ENCODE peak calls at places on chromosomes 16 and 17, in five cellular contexts. I, F, K, B and N are unnamed samples.

GRCh38 chr16:58471209-58471975 is 28.6 kb upstream of the NDRG4 start:
- DNase-seq in K (no peak), B (no peak), I (no peak), F (no peak), N (no peak)

GRCh38 chr17:80999224-81000088 is 7.8 kb downstream of the CHMP6 start:
- DNase-seq in B (no peak), K (no peak), F (no peak), I (no peak), N (no peak)

GRCh38 chr17:76271669-76272540 is 6.8 kb downstream of the UBALD2 start:
- DNase-seq in K (no peak), B (no peak), F (peak), I (no peak), N (no peak)

GRCh38 chr16:56238188-56238587 is 46.9 kb downstream of the GNAO1 start:
- DNase-seq in I (no peak), B (peak), K (no peak), F (no peak), N (no peak)

GRCh38 chr16:46768809-46769208 is 20.7 kb upstream of the MYLK3 start:
- DNase-seq in K (no peak), F (no peak), B (no peak), I (no peak), N (no peak)

GRCh38 chr17:3795758-3796102 is 5.3 kb downstream of the ITGAE start:
- DNase-seq in B (no peak), F (no peak), I (no peak), K (no peak), N (no peak)

GRCh38 chr16:28042856-28043255 is 20.7 kb downstream of the GSG1L start:
- DNase-seq in K (no peak), F (no peak), I (peak), B (no peak), N (peak)

GRCh38 chr16:67445913-67446907 is 15.3 kb downstream of the HSD11B2 start:
- DNase-seq in B (no peak), I (no peak), K (no peak), F (no peak), N (peak)

GRCh38 chr17:75795820-75796607 is 11.4 kb downstream of the UNK start:
- DNase-seq in I (no peak), B (no peak), K (no peak), F (no peak), N (no peak)

GRCh38 chr17:43543771-43544575 is 2.2 kb downstream of the ETV4 start:
- DNase-seq in K (no peak), B (no peak), I (no peak), F (no peak), N (no peak)

GRCh38 chr17:49633762-49634486 is 44.0 kb downstream of the SPOP start:
- DNase-seq in F (no peak), I (peak), K (no peak), B (no peak), N (no peak)

GRCh38 chr17:49630113-49630900 is 47.6 kb downstream of the SPOP start:
- DNase-seq in K (no peak), F (no peak), B (no peak), I (no peak), N (no peak)

GRCh38 chr17:49633250-49633649 is 44.6 kb downstream of the SPOP start:
- DNase-seq in F (no peak), I (no peak), K (no peak), B (no peak), N (no peak)

GRCh38 chr17:49631496-49631895 is 46.4 kb downstream of the SPOP start:
- DNase-seq in K (no peak), F (no peak), I (peak), B (no peak), N (no peak)

DNA sequence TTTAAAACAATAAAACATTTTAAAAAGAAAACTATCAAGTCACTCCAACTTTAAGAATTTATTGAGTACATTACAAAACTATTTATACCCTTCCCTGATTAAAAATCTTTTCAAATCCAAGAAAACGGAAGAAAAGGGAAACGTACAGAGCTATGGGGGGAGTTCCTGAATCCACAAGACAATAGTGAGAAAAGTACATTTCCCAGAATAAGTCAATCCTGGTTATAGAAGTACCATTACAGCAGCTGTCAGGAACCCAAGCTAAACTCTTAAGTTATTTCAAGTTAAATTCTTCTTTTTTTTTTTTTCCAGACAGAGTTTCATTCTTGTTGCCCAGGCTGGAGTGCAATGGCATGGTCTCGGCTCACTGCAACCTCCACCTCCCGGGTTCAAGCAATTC is 45.7 kb downstream of the SPOP start:
- DNase-seq in K (no peak), B (no peak), I (no peak), F (no peak), N (no peak)
- H3K4me3 ChIP-seq in K (no peak), B (peak), I (no peak), F (no peak), N (no peak)

DNA sequence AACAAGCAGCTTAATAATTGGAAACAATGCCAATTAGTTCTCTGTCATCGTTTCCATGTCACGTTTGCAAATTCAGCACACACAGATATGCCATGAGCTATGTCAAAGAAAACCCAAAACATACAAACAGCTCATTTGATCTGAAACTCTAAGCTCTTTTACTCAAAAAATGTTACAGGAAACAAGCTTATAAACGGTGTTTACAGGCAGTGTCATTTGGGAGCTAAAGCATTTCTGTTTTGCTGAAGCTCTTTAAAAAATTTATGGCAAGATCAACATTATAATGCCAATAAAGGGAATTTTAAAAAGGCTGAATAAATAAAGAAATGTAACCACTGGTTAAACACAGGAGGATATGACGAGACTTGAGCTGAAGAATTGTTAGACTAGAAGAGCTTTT is 94.0 kb upstream of the HS3ST2 start:
- DNase-seq in F (no peak), K (no peak), B (no peak), I (no peak), N (no peak)
- TF ChIP-seq CTCF in F (no peak), K (no peak), B (no peak), I (no peak), N (no peak)

GRCh38 chr17:19747829-19748806 is at the start of gene ALDH3A1:
- DNase-seq in I (peak), K (no peak), F (no peak), B (no peak), N (no peak)
- H3K4me3 ChIP-seq in I (no peak), K (peak), F (no peak), B (no peak), N (no peak)

GRCh38 chr17:20095366-20096080 is 86.4 kb downstream of the SPECC1 start:
- DNase-seq in K (no peak), I (peak), F (no peak), B (peak), N (peak)
- TF ChIP-seq CTCF in K (peak), I (peak), F (peak), B (peak), N (peak)

GRCh38 chr16:15897834-15898254 is 9.4 kb upstream of the CEP20 start:
- DNase-seq in B (no peak), I (peak), F (no peak), K (no peak), N (no peak)

GRCh38 chr16:15899538-15900100 is 11.2 kb upstream of the CEP20 start:
- DNase-seq in B (no peak), F (no peak), I (peak), K (no peak), N (peak)

GRCh38 chr16:15894571-15895358 is 6.4 kb upstream of the CEP20 start:
- DNase-seq in F (no peak), I (no peak), B (no peak), K (no peak), N (no peak)

GRCh38 chr16:15898654-15899053 is 10.3 kb upstream of the CEP20 start:
- DNase-seq in F (no peak), I (no peak), K (no peak), B (no peak), N (no peak)

GRCh38 chr16:15897386-15897785 is 9.0 kb upstream of the CEP20 start:
- DNase-seq in I (peak), F (no peak), B (no peak), K (no peak), N (no peak)
- H3K4me3 ChIP-seq in I (no peak), F (no peak), B (no peak), K (no peak), N (no peak)

GRCh38 chr16:80611930-80612327 is 71.1 kb downstream of the DYNLRB2 start:
- DNase-seq in K (no peak), I (no peak), B (no peak), F (no peak), N (no peak)

GRCh38 chr16:80616362-80616761 is 75.6 kb downstream of the DYNLRB2 start:
- DNase-seq in K (no peak), F (peak), B (no peak), I (no peak), N (no peak)

GRCh38 chr16:80612461-80613017 is 71.7 kb downstream of the DYNLRB2 start:
- DNase-seq in K (no peak), B (no peak), I (no peak), F (no peak), N (no peak)

GRCh38 chr16:80615751-80616150 is 75.0 kb downstream of the DYNLRB2 start:
- DNase-seq in B (no peak), K (no peak), I (no peak), F (peak), N (no peak)

GRCh38 chr16:80614908-80615696 is 74.3 kb downstream of the DYNLRB2 start:
- DNase-seq in B (no peak), I (peak), K (no peak), F (peak), N (peak)
- TF ChIP-seq CTCF in B (no peak), I (peak), K (peak), F (no peak), N (peak)

DNA sequence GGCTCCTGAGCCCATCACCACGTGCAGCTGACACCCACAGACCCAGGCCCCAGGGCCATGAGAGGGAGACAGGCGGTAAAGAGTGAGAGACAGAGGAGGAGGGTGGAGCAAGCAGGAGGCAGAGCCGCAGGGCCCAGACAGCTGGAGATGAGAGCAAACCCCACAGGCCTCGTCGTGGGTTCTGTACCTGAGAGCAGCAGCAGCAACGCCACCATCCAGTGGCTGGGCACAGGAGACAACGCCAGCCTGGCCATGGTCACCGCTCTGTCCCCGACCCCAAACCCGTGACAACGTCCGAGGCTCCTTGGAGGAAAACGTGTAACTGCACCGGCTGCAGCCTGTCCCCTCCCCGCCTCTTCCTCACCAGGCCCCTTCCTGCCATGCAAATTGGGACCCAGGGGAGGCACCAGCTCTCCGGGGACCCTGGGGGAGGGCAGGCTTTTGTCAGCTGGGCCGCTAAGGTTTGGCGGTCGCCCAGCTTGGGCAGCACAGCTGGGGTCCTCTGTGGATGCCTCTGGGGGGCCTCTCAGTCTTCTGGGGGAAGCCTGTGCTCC is at the start of gene CD79B:
- DNase-seq in I (no peak), F (peak), K (no peak), B (no peak), N (no peak)
- H3K4me3 ChIP-seq in I (no peak), F (no peak), K (peak), B (no peak), N (no peak)

GRCh38 chr16:3264137-3265036 is 8.0 kb upstream of the MEFV start:
- DNase-seq in B (peak), K (peak), I (peak), F (peak), N (peak)
- TF ChIP-seq CTCF in B (peak), K (peak), I (peak), F (peak), N (peak)

GRCh38 chr17:39688945-39689344 is 1.1 kb upstream of the PGAP3 start:
- DNase-seq in F (peak), K (no peak), B (no peak), I (no peak), N (no peak)
- H3K4me3 ChIP-seq in F (peak), K (peak), B (peak), I (peak), N (peak)

GRCh38 chr16:4324871-4325740 is 9.2 kb downstream of the GLIS2 start:
- DNase-seq in F (no peak), B (no peak), I (no peak), K (no peak), N (no peak)
- TF ChIP-seq CTCF in F (no peak), B (no peak), I (no peak), K (no peak), N (no peak)